ENCODE peak calls at places on chromosome 4, in four cellular contexts. Z is A549, X is K562, A is HepG2. F is an unnamed sample.

GRCh38 chr4:4658051-4658450 is 116.2 kb upstream of the STX18 start:
- DNase-seq in X (no peak), A (no peak), Z (peak), F (no peak)

GRCh38 chr4:56683455-56683854 is 2.4 kb upstream of the HOPX start:
- DNase-seq in Z (no peak), X (no peak), A (no peak), F (no peak)

GRCh38 chr4:148391056-148391455 is 51.2 kb downstream of the NR3C2 start:
- DNase-seq in Z (no peak), A (no peak), X (no peak), F (no peak)

GRCh38 chr4:5982156-5982973 is 35.9 kb downstream of the C4orf50 start:
- DNase-seq in X (no peak), A (no peak), Z (no peak), F (no peak)

GRCh38 chr4:75995727-75996126 is 5.0 kb upstream of the SDAD1 start:
- DNase-seq in X (peak), Z (peak), A (peak), F (no peak)

GRCh38 chr4:13933163-13933562 is 305.6 kb upstream of the BOD1L1 start:
- DNase-seq in A (no peak), Z (no peak), X (no peak), F (no peak)

GRCh38 chr4:55125763-55126541 is 557 bp upstream of the KDR start:
- DNase-seq in X (no peak), Z (no peak), A (no peak), F (no peak)

GRCh38 chr4:94571720-94572119 is 120.0 kb downstream of the PDLIM5 start:
- DNase-seq in A (no peak), Z (no peak), X (no peak), F (no peak)

GRCh38 chr4:184747034-184747830 is 13.3 kb upstream of the CENPU start:
- DNase-seq in A (peak), Z (no peak), X (peak), F (no peak)

GRCh38 chr4:508675-509373 is 9.8 kb downstream of the PIGG start:
- DNase-seq in Z (no peak), A (no peak), X (no peak), F (no peak)

DNA sequence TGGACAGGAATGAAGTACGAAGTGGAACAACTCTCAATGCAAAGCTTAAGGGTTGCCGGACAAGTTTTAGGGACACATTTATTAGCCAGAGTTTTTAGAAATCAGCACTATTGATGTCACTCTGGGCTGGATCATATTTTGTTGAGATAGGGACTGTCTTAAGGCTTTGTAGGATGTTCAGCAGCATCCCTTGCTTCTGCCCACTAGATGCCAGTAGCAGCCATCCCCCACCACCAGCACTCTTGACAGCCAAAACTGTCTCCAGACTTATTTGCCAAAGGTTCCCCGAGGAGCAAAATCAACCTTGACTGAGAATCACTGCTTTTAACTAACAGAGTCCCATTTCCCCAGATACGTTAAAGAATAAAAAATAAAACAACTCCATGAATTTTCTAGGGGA is 1497.3 kb downstream of the STIM2 start:
- DNase-seq in X (no peak), A (no peak), Z (peak), F (no peak)
- TF ChIP-seq RNF2 in X (no peak), A (no peak), Z (no peak), F (no peak)

GRCh38 chr4:42519803-42520417 is 122.6 kb downstream of the SHISA3 start:
- DNase-seq in A (peak), Z (peak), X (peak), F (no peak)
- TF ChIP-seq RNF2 in A (no peak), Z (no peak), X (no peak), F (no peak)

GRCh38 chr4:8353158-8353495 is 83.6 kb downstream of the HTRA3 start:
- DNase-seq in Z (no peak), X (no peak), A (no peak), F (no peak)
- TF ChIP-seq RNF2 in Z (no peak), X (no peak), A (no peak), F (no peak)

DNA sequence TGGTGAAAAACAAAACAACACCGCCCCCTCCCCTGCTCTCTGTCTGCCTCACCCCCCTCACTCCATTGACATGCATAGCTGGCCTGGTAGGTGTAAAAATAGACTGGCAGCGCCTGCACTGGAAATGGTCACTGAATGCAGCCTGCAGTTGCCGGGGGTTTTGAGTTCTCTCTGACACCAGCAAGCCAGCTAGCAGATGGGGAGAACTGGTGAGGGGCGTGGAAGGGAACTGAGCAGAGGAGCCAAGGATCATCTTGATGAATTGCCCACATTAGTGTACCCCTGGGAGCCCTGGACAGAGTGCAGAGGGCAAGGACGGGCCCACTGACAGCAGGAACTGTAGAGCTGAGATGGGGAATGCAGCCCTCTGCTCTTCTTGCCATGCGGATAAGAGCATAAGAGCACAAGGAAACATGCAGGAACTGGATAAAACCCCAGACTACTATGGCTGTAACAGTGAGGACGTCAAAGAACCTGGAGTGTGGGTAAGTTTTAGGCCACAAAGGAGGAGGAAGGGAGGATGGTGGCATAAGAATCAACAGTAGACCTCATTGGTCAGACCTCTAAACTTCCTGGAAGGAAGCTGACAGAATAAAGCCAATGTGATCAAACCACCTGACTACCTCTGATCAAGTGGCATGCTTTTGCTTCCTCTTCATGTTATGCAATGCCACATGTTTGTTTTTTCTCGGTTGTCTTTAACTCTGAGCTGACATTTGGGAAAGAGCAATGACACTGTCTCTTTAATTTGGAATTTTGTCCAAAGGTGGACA is 96.3 kb downstream of the ANK2 start:
- DNase-seq in A (peak), X (no peak), Z (no peak), F (peak)
- TF ChIP-seq RNF2 in A (peak), X (no peak), Z (no peak), F (no peak)

DNA sequence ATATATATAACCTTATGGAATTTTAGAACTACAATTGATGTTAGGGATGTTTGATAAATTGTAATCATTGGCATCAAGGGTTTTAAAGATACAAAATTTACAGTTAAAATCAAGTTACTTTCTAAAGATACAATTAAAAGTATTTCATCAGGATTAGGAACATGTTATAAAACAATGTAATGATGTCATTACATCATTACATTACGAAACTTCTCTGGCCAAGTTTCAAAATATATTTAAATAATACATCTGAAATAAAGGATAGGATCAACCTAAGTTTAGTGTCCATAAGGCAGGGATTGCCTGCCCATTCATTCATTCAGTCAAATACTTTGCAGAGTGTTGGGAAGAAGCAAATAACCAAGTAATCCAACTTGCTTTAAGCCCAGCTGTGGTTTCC is 75.1 kb downstream of the TENM3 start:
- DNase-seq in Z (no peak), A (no peak), X (no peak), F (no peak)
- TF ChIP-seq RNF2 in Z (no peak), A (no peak), X (no peak), F (no peak)

GRCh38 chr4:78424456-78424855 is 127.1 kb upstream of the ANXA3 start:
- DNase-seq in X (no peak), A (no peak), Z (peak), F (no peak)
- TF ChIP-seq RNF2 in X (no peak), A (no peak), Z (no peak), F (no peak)

DNA sequence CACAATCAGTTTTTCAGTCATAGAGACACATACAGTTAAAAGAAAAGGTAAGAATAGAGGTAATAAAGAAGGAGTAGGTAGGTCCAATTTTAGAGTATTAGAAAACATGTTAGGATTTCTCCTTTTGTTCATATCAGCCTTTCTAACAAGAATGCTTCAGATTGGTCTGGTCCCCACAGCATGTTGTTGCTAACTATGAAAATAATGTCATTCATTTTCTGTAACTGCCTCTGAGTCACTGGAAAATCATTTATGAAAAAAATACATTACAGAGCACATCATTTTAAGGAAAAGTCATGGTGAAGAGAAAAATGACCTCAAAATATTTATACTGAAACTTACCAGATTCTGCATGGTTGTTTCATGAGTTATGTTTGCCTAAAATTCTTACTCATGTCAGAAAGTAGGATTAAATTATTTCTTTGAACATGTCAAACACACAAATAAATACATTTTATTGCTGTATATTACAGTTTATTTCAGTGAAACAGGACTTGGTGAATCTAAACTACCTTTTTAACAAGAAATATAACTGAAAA is 35.2 kb downstream of the DTHD1 start:
- DNase-seq in Z (no peak), X (no peak), A (no peak), F (no peak)
- TF ChIP-seq RNF2 in Z (no peak), X (no peak), A (no peak), F (no peak)

GRCh38 chr4:84803121-84803520 is 163.4 kb downstream of the WDFY3 start:
- DNase-seq in A (no peak), Z (no peak), X (no peak), F (no peak)

GRCh38 chr4:84800256-84800655 is 166.2 kb downstream of the WDFY3 start:
- DNase-seq in A (no peak), Z (no peak), X (no peak), F (no peak)

GRCh38 chr4:84799318-84799717 is 167.2 kb downstream of the WDFY3 start:
- DNase-seq in X (no peak), A (no peak), Z (no peak), F (no peak)

GRCh38 chr4:84804126-84804525 is 162.4 kb downstream of the WDFY3 start:
- DNase-seq in A (no peak), X (no peak), Z (no peak), F (no peak)

DNA sequence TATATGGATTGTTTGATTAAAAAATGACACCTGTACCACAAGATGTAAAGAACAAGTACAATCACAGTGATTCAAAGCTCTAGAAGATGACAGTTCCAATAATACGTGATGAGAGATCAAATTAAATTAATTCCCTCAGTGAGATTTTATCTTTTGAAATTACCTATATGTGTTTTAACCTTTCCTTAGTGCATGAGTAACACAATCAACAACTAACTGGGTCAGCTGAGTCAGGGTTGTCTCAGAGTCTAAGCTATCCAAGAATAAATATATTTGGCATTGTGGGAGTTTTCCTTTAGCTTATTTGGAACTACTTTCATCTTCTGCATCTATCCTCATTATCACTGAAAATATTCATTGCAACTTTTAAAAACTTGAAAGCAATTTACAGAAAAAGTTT is 162.8 kb downstream of the WDFY3 start:
- DNase-seq in X (no peak), Z (no peak), A (no peak), F (no peak)
- TF ChIP-seq RNF2 in X (no peak), Z (no peak), A (no peak), F (no peak)

GRCh38 chr4:154081391-154081790 is 292.5 kb upstream of the SFRP2 start:
- DNase-seq in Z (no peak), A (no peak), X (no peak), F (no peak)

GRCh38 chr4:154078504-154079350 is 289.8 kb upstream of the SFRP2 start:
- DNase-seq in X (no peak), Z (no peak), A (no peak), F (no peak)

GRCh38 chr4:154073107-154073817 is 284.4 kb upstream of the SFRP2 start:
- DNase-seq in Z (no peak), A (no peak), X (no peak), F (no peak)

GRCh38 chr4:154076921-154077320 is 288.0 kb upstream of the SFRP2 start:
- DNase-seq in A (no peak), Z (no peak), X (no peak), F (no peak)
- TF ChIP-seq RNF2 in A (no peak), Z (no peak), X (no peak), F (no peak)

GRCh38 chr4:2469192-2469984 is 482 bp downstream of the RNF4 start:
- DNase-seq in X (peak), Z (peak), A (no peak), F (no peak)
- TF ChIP-seq RNF2 in X (no peak), Z (no peak), A (no peak), F (no peak)

F was measured in H1.